ENCODE peak calls at places on chromosomes 13 and 19, in eight cellular contexts. One of them, this sample, is unnamed. For H3K4me1, the result is how much of the 10 kb centered on the place peaks cover.

GRCh38 chr19:46791944-46792343 is 3.5 kb upstream of the SLC1A5 start:
- DNase-seq in keratinocyte: no peak
- DNase-seq in CD8-positive, alpha-beta T cell: peak
- DNase-seq in CD4-positive, CD25-positive, alpha-beta regulatory T cell: peak
- DNase-seq in A549: no peak
- DNase-seq in H1: no peak
- DNase-seq in colonic mucosa: no peak
- DNase-seq in GM23248: no peak
- DNase-seq in this sample: no peak

GRCh38 chr13:71483733-71484132 is 383.3 kb downstream of the DACH1 start:
- DNase-seq in keratinocyte: no peak
- DNase-seq in CD8-positive, alpha-beta T cell: no peak
- DNase-seq in CD4-positive, CD25-positive, alpha-beta regulatory T cell: no peak
- DNase-seq in A549: no peak
- DNase-seq in H1: no peak
- DNase-seq in colonic mucosa: no peak
- DNase-seq in GM23248: no peak
- DNase-seq in this sample: no peak

GRCh38 chr19:32287811-32288227 is 57.6 kb upstream of the ZNF507 start:
- DNase-seq in keratinocyte: no peak
- DNase-seq in CD8-positive, alpha-beta T cell: no peak
- DNase-seq in CD4-positive, CD25-positive, alpha-beta regulatory T cell: no peak
- DNase-seq in A549: peak
- DNase-seq in H1: peak
- DNase-seq in colonic mucosa: peak
- DNase-seq in GM23248: peak
- DNase-seq in this sample: peak

GRCh38 chr13:76023644-76024043 is 387.5 kb downstream of the LMO7 start:
- DNase-seq in keratinocyte: peak
- DNase-seq in CD8-positive, alpha-beta T cell: no peak
- DNase-seq in CD4-positive, CD25-positive, alpha-beta regulatory T cell: no peak
- DNase-seq in A549: no peak
- DNase-seq in H1: no peak
- DNase-seq in colonic mucosa: no peak
- DNase-seq in GM23248: peak
- DNase-seq in this sample: no peak

GRCh38 chr19:4373601-4374441 is 26.5 kb downstream of the SH3GL1 start:
- DNase-seq in keratinocyte: no peak
- DNase-seq in CD8-positive, alpha-beta T cell: no peak
- DNase-seq in CD4-positive, CD25-positive, alpha-beta regulatory T cell: no peak
- DNase-seq in A549: no peak
- DNase-seq in H1: no peak
- DNase-seq in colonic mucosa: no peak
- DNase-seq in GM23248: peak
- DNase-seq in this sample: no peak

GRCh38 chr19:15161028-15161984 is 39.5 kb downstream of the NOTCH3 start:
- DNase-seq in keratinocyte: no peak
- DNase-seq in CD8-positive, alpha-beta T cell: no peak
- DNase-seq in CD4-positive, CD25-positive, alpha-beta regulatory T cell: no peak
- DNase-seq in A549: peak
- DNase-seq in H1: no peak
- DNase-seq in colonic mucosa: no peak
- DNase-seq in GM23248: peak
- DNase-seq in this sample: no peak

GRCh38 chr13:32811297-32811800 is 204.9 kb upstream of the KL start:
- DNase-seq in keratinocyte: no peak
- DNase-seq in CD8-positive, alpha-beta T cell: no peak
- DNase-seq in CD4-positive, CD25-positive, alpha-beta regulatory T cell: no peak
- DNase-seq in A549: no peak
- DNase-seq in H1: no peak
- DNase-seq in colonic mucosa: peak
- DNase-seq in GM23248: peak
- DNase-seq in this sample: no peak

GRCh38 chr19:11848594-11849263 is at the start of gene ZNF439:
- DNase-seq in keratinocyte: no peak
- DNase-seq in CD8-positive, alpha-beta T cell: peak
- DNase-seq in CD4-positive, CD25-positive, alpha-beta regulatory T cell: peak
- DNase-seq in A549: no peak
- DNase-seq in H1: peak
- DNase-seq in colonic mucosa: peak
- DNase-seq in GM23248: peak
- DNase-seq in this sample: peak

GRCh38 chr19:53140351-53140750 is 7.6 kb upstream of the ZNF415 start:
- DNase-seq in keratinocyte: no peak
- DNase-seq in CD8-positive, alpha-beta T cell: no peak
- DNase-seq in CD4-positive, CD25-positive, alpha-beta regulatory T cell: no peak
- DNase-seq in A549: no peak
- DNase-seq in H1: no peak
- DNase-seq in colonic mucosa: no peak
- DNase-seq in GM23248: no peak
- DNase-seq in this sample: no peak

GRCh38 chr13:112024577-112024976 is 42.4 kb upstream of the SOX1 start:
- DNase-seq in keratinocyte: no peak
- DNase-seq in CD8-positive, alpha-beta T cell: no peak
- DNase-seq in CD4-positive, CD25-positive, alpha-beta regulatory T cell: no peak
- DNase-seq in A549: no peak
- DNase-seq in H1: no peak
- DNase-seq in colonic mucosa: no peak
- DNase-seq in GM23248: no peak
- DNase-seq in this sample: no peak

GRCh38 chr13:27001705-27002104 is 169.9 kb downstream of the USP12 start:
- DNase-seq in keratinocyte: no peak
- DNase-seq in CD8-positive, alpha-beta T cell: no peak
- DNase-seq in CD4-positive, CD25-positive, alpha-beta regulatory T cell: no peak
- DNase-seq in A549: no peak
- DNase-seq in H1: no peak
- DNase-seq in colonic mucosa: no peak
- DNase-seq in GM23248: no peak
- DNase-seq in this sample: peak

DNA sequence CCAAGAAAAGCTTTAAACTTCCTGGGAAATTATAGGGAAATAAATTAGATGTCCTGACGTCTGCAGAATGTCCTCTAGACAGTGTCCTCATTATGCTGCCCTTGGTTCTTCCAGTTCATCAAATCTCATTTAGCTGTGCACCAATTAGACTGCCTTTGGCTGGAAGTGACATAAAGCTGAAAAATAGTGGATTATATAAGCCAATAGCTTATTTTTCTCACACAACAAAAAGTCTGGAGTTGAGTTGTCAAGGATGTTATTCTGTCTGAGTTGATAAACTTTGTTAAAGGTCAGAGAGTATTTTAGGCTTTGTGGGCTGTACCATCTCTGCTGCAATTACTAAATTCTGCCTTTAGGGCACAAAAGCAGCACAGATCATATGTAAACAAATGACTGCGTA is 314.8 kb upstream of the TMTC4 start:
- DNase-seq in keratinocyte: no peak
- DNase-seq in CD8-positive, alpha-beta T cell: no peak
- DNase-seq in CD4-positive, CD25-positive, alpha-beta regulatory T cell: no peak
- DNase-seq in A549: no peak
- DNase-seq in H1: no peak
- DNase-seq in colonic mucosa: no peak
- DNase-seq in GM23248: no peak
- DNase-seq in this sample: no peak
- H3K4me1 ChIP-seq in keratinocyte: under half
- H3K4me1 ChIP-seq in CD8-positive, alpha-beta T cell: under half
- H3K4me1 ChIP-seq in CD4-positive, CD25-positive, alpha-beta regulatory T cell: under half
- H3K4me1 ChIP-seq in A549: under half
- H3K4me1 ChIP-seq in H1: under half
- H3K4me1 ChIP-seq in colonic mucosa: under half
- H3K4me1 ChIP-seq in GM23248: under half
- H3K4me1 ChIP-seq in this sample: under half

GRCh38 chr19:13284929-13285928 is 135.0 kb downstream of the IER2 start:
- DNase-seq in keratinocyte: no peak
- DNase-seq in CD8-positive, alpha-beta T cell: no peak
- DNase-seq in CD4-positive, CD25-positive, alpha-beta regulatory T cell: no peak
- DNase-seq in A549: no peak
- DNase-seq in H1: no peak
- DNase-seq in colonic mucosa: no peak
- DNase-seq in GM23248: no peak
- DNase-seq in this sample: no peak
- H3K27ac ChIP-seq in keratinocyte: no peak
- H3K27ac ChIP-seq in CD8-positive, alpha-beta T cell: no peak
- H3K27ac ChIP-seq in CD4-positive, CD25-positive, alpha-beta regulatory T cell: no peak
- H3K27ac ChIP-seq in A549: no peak
- H3K27ac ChIP-seq in H1: no peak
- H3K27ac ChIP-seq in colonic mucosa: no peak
- H3K27ac ChIP-seq in GM23248: no peak
- H3K27ac ChIP-seq in this sample: no peak

DNA sequence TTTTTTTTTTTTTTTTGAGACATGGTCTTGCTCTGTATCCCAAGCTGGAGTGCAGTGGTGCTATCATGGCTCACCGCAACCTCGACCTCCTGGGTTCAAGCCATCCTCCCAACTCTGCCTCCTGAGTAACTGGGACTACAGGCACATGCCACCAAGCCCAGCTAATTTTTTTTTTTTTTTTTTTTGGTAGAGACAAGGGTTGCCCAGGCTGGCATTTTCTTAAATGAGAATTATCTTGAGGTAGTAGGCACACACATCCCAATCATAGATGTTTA is 68.5 kb upstream of the GPR183 start:
- DNase-seq in keratinocyte: no peak
- DNase-seq in CD8-positive, alpha-beta T cell: no peak
- DNase-seq in CD4-positive, CD25-positive, alpha-beta regulatory T cell: no peak
- DNase-seq in A549: no peak
- DNase-seq in H1: no peak
- DNase-seq in colonic mucosa: no peak
- DNase-seq in GM23248: no peak
- DNase-seq in this sample: no peak
- H3K4me1 ChIP-seq in keratinocyte: under half
- H3K4me1 ChIP-seq in CD8-positive, alpha-beta T cell: half or more
- H3K4me1 ChIP-seq in CD4-positive, CD25-positive, alpha-beta regulatory T cell: under half
- H3K4me1 ChIP-seq in A549: under half
- H3K4me1 ChIP-seq in H1: under half
- H3K4me1 ChIP-seq in colonic mucosa: under half
- H3K4me1 ChIP-seq in GM23248: under half
- H3K4me1 ChIP-seq in this sample: under half

GRCh38 chr19:18020212-18021067 is 12.5 kb downstream of the ARRDC2 start:
- DNase-seq in keratinocyte: no peak
- DNase-seq in CD8-positive, alpha-beta T cell: no peak
- DNase-seq in CD4-positive, CD25-positive, alpha-beta regulatory T cell: no peak
- DNase-seq in A549: no peak
- DNase-seq in H1: no peak
- DNase-seq in colonic mucosa: peak
- DNase-seq in GM23248: peak
- DNase-seq in this sample: peak

GRCh38 chr19:18021121-18021755 is 13.3 kb downstream of the ARRDC2 start:
- DNase-seq in keratinocyte: no peak
- DNase-seq in CD8-positive, alpha-beta T cell: peak
- DNase-seq in CD4-positive, CD25-positive, alpha-beta regulatory T cell: peak
- DNase-seq in A549: peak
- DNase-seq in H1: no peak
- DNase-seq in colonic mucosa: peak
- DNase-seq in GM23248: peak
- DNase-seq in this sample: peak

GRCh38 chr19:18027151-18027550 is 19.2 kb downstream of the ARRDC2 start:
- DNase-seq in keratinocyte: no peak
- DNase-seq in CD8-positive, alpha-beta T cell: no peak
- DNase-seq in CD4-positive, CD25-positive, alpha-beta regulatory T cell: no peak
- DNase-seq in A549: no peak
- DNase-seq in H1: no peak
- DNase-seq in colonic mucosa: no peak
- DNase-seq in GM23248: no peak
- DNase-seq in this sample: no peak

DNA sequence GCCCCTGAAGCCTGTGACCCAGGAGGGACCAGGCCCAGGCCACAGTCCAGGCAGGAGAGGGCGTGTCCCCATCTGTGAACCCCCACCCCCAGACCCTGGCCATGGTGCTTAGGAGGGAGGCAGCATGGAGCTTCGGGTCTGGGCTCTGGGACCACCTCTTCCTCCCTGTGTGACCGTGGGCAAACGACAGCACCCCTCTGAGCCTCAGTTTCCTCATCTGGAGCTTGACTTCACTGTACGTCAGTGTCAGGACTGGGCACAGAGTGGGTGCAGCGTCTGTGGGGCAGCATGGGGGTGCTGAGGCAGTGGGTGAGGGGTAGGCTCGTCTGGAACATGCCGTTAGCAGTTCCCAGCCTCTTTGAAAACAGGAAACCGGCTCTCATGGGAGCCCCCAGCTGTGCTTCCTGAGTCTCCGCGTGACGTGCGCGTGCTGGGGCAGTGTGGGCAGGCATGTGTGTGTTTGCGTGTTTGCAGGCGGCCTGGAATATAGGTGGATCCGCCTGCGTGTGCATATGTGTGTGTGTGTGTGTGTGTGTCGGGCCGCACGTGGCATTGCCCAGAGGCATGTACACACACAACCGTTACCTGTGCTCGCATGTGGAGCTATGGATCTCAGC is 15.7 kb downstream of the ARRDC2 start:
- DNase-seq in keratinocyte: no peak
- DNase-seq in CD8-positive, alpha-beta T cell: peak
- DNase-seq in CD4-positive, CD25-positive, alpha-beta regulatory T cell: peak
- DNase-seq in A549: no peak
- DNase-seq in H1: no peak
- DNase-seq in colonic mucosa: peak
- DNase-seq in GM23248: no peak
- DNase-seq in this sample: no peak
- H3K27ac ChIP-seq in keratinocyte: no peak
- H3K27ac ChIP-seq in CD8-positive, alpha-beta T cell: peak
- H3K27ac ChIP-seq in CD4-positive, CD25-positive, alpha-beta regulatory T cell: peak
- H3K27ac ChIP-seq in A549: peak
- H3K27ac ChIP-seq in H1: no peak
- H3K27ac ChIP-seq in colonic mucosa: peak
- H3K27ac ChIP-seq in GM23248: no peak
- H3K27ac ChIP-seq in this sample: peak

GRCh38 chr13:113491982-113492381 is 1.5 kb upstream of the DCUN1D2 start:
- DNase-seq in keratinocyte: no peak
- DNase-seq in CD8-positive, alpha-beta T cell: no peak
- DNase-seq in CD4-positive, CD25-positive, alpha-beta regulatory T cell: no peak
- DNase-seq in A549: no peak
- DNase-seq in H1: no peak
- DNase-seq in colonic mucosa: no peak
- DNase-seq in GM23248: no peak
- DNase-seq in this sample: no peak
- H3K4me1 ChIP-seq in keratinocyte: under half
- H3K4me1 ChIP-seq in CD8-positive, alpha-beta T cell: under half
- H3K4me1 ChIP-seq in CD4-positive, CD25-positive, alpha-beta regulatory T cell: under half
- H3K4me1 ChIP-seq in A549: under half
- H3K4me1 ChIP-seq in H1: under half
- H3K4me1 ChIP-seq in colonic mucosa: under half
- H3K4me1 ChIP-seq in GM23248: under half
- H3K4me1 ChIP-seq in this sample: under half